ENCODE peak calls at places on chromosomes 13 and 19, in seven cellular contexts. H is SK-N-SH, B is GM12878, Q is A549, V is IMR-90, X is H1, W is HCT116. F is an unnamed sample.
A peak's percentile ranks its signal among the peaks of the same experiment; 100 is the strongest.

GRCh38 chr13:34256236-34256635 is 438.3 kb downstream of the RFC3 start:
- DNase-seq in W (no peak), X (no peak), B (no peak), V (no peak), Q (no peak), H (no peak), F (no peak)

GRCh38 chr19:36916991-36917390 is 859 bp downstream of the ZNF568 start:
- DNase-seq in V (peak; percentile 33), H (peak; percentile 58), X (no peak), W (no peak), B (no peak), Q (no peak), F (no peak)

GRCh38 chr13:112822851-112823250 is 133.0 kb downstream of the ATP11A start:
- DNase-seq in V (no peak), W (no peak), B (no peak), X (no peak), Q (no peak), H (no peak), F (no peak)

GRCh38 chr13:32229443-32229842 is 85.7 kb downstream of the ZAR1L start:
- DNase-seq in W (no peak), V (peak; percentile 28), H (no peak), B (no peak), X (no peak), Q (no peak), F (no peak)

GRCh38 chr19:43598445-43599240 is 2.2 kb downstream of the ZNF576 start:
- DNase-seq in Q (no peak), H (no peak), V (no peak), W (no peak), B (no peak), X (no peak), F (no peak)

GRCh38 chr19:53555352-53555751 is 17.4 kb downstream of the ZNF331 start:
- DNase-seq in X (no peak), Q (no peak), B (no peak), H (no peak), V (no peak), W (no peak), F (no peak)

GRCh38 chr13:76723551-76724232 is 162.5 kb downstream of the KCTD12 start:
- DNase-seq in W (no peak), Q (no peak), H (no peak), B (no peak), V (peak; percentile 89), X (peak; percentile 45), F (no peak)

GRCh38 chr19:11264452-11265176 is 2.3 kb upstream of the DOCK6 start:
- DNase-seq in Q (no peak), W (no peak), B (peak; percentile 8), V (no peak), X (peak; percentile 63), H (no peak), F (no peak)

GRCh38 chr19:53583181-53583580 is 45.2 kb downstream of the ZNF331 start:
- DNase-seq in X (no peak), V (no peak), B (no peak), W (no peak), Q (no peak), H (no peak), F (no peak)

GRCh38 chr13:62320129-62320724 is 904.6 kb upstream of the PCDH20 start:
- DNase-seq in B (peak; percentile 36), W (peak; percentile 46), Q (peak; percentile 1), V (peak; percentile 75), X (no peak), H (peak; percentile 38), F (no peak)

GRCh38 chr19:41218615-41219507 is at the start of gene AXL:
- DNase-seq in W (peak; percentile 38), Q (peak; percentile 97), X (peak; percentile 90), B (no peak), V (peak; percentile 86), H (peak; percentile 43), F (no peak)

GRCh38 chr13:68551701-68552522 is 1321.8 kb upstream of the PCDH9 start:
- DNase-seq in Q (no peak), W (no peak), H (no peak), X (no peak), V (no peak), B (no peak), F (no peak)

GRCh38 chr13:26017196-26017921 is 34.5 kb downstream of the SHISA2 start:
- DNase-seq in V (no peak), H (no peak), W (no peak), B (no peak), Q (no peak), X (no peak), F (no peak)

GRCh38 chr13:21008026-21008425 is 53.4 kb downstream of the LATS2 start:
- DNase-seq in W (no peak), B (no peak), H (no peak), Q (no peak), V (no peak), X (no peak), F (no peak)

GRCh38 chr13:40667622-40667978 is 1.2 kb upstream of the FOXO1 start:
- DNase-seq in W (no peak), H (no peak), B (no peak), Q (no peak), X (peak; percentile 68), V (no peak), F (no peak)

GRCh38 chr19:29587518-29587986 is 18.5 kb upstream of the POP4 start:
- DNase-seq in H (no peak), V (peak; percentile 38), W (no peak), X (no peak), Q (no peak), B (peak; percentile 76), F (no peak)

GRCh38 chr19:8393192-8393870 is 3.2 kb downstream of the RAB11B start:
- DNase-seq in V (no peak), W (no peak), Q (no peak), H (no peak), X (no peak), B (no peak), F (no peak)

GRCh38 chr19:40686882-40687524 is 3.4 kb downstream of the NUMBL start:
- DNase-seq in Q (no peak), W (no peak), B (no peak), X (no peak), H (no peak), V (no peak), F (no peak)

GRCh38 chr19:42064432-42064831 is 5.6 kb downstream of the GRIK5 start:
- DNase-seq in B (no peak), V (no peak), X (no peak), Q (no peak), H (no peak), W (no peak), F (no peak)

DNA sequence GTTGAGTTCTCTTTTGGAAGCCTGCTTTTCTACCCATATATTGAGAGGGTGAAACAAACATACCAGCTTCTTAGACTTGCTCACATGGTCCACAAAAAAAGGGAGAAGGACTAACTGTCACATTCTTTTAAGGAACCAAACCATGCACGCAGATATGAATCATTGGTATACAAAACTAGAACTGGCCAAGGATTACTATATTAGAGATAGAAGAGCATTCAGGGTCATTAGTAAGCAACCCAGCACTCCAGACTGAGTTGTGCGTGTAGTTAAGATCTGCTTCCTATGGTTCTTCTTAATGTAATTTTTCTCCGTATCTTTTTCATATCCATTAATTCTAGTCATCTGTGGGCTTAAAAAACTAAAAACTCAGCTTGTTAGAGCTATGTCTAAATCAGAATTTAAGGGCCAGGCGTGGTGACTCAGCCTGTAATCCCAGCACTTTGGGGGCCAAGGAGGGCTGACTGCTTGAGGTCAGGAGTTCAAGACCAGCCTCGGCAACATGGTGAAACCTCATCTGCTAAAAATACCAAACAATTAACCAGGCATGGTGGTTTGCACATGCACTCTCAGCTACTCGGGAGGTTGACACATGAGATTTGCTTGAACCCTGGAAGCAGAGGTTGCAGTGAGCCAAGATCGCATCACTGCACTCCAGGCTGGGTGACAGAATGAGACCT is 19.6 kb downstream of the ALG5 start:
- DNase-seq in V (peak; percentile 82), B (no peak), X (no peak), W (no peak), H (no peak), Q (no peak), F (no peak)
- TF ChIP-seq RAD21 in V (no peak), B (no peak), X (no peak), W (no peak), H (no peak), Q (no peak), F (no peak)

GRCh38 chr13:97423300-97424045 is 10.5 kb upstream of the RAP2A start:
- DNase-seq in W (no peak), H (no peak), X (no peak), B (no peak), Q (no peak), V (no peak), F (no peak)
- TF ChIP-seq RAD21 in W (no peak), H (no peak), X (no peak), B (no peak), Q (no peak), V (no peak), F (no peak)

GRCh38 chr13:114078501-114079451 is 53.6 kb downstream of the RASA3 start:
- DNase-seq in H (no peak), W (no peak), Q (no peak), X (no peak), B (no peak), V (peak; percentile 84), F (no peak)

GRCh38 chr13:114082849-114083645 is 49.4 kb downstream of the RASA3 start:
- DNase-seq in H (no peak), Q (no peak), W (no peak), V (no peak), B (no peak), X (no peak), F (no peak)

GRCh38 chr13:114079601-114080536 is 52.6 kb downstream of the RASA3 start:
- DNase-seq in W (no peak), B (no peak), H (no peak), X (no peak), Q (no peak), V (no peak), F (no peak)

GRCh38 chr13:114081761-114082681 is 50.4 kb downstream of the RASA3 start:
- DNase-seq in Q (no peak), H (no peak), X (no peak), V (no peak), B (no peak), W (no peak), F (no peak)

DNA sequence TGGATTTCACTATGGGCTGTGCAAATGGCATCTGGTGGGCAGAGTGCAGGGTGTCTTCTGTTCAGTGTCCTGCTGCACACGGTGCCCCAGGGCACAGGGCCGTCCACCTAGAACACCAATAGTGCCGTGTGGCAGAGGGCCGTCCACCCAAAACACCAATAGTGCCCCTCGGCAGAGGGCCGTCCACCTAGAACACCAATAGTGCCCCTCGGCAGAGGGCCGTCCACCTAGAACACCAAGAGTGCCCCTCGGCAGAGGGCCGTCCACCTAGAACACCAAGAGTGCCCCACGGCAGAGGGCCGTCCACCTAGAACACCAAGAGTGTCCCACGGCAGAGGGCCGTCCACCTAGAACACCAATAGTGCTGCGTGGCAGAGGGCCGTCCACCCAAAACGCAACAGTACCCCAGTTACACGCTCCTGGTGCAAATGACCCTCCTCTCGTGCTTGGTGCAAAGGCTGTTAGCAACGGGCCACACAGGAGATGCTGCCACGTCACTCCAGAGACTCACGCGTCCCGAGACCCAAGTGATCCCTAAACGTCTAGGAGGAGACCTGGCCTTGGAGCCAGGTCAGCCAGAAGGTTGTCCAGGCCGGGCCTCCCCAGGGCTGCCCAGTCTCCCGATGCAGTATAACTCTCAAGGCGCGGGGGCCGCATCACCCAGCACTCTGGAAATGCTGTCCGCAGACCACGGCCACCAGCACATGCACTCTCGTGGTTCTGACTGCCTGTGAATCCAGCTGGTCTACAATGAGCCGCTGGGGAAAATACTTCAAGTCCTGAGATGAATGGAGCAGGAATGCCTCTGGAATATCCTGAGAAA is 51.5 kb downstream of the RASA3 start:
- DNase-seq in H (no peak), X (no peak), B (no peak), W (no peak), V (no peak), Q (no peak), F (no peak)
- TF ChIP-seq RAD21 in H (no peak), X (no peak), B (no peak), W (no peak), V (no peak), Q (no peak), F (no peak)

GRCh38 chr19:58229255-58229639 is 533 bp downstream of the ZNF544 start:
- DNase-seq in B (no peak), V (peak; percentile 12), X (peak; percentile 50), H (peak; percentile 44), Q (peak; percentile 32), W (no peak), F (peak; percentile 55)
- TF ChIP-seq RAD21 in B (peak; percentile 50), V (no peak), X (peak; percentile 48), H (no peak), Q (no peak), W (peak; percentile 50), F (peak; percentile 20)